ENCODE peak calls at places on chromosomes 13 and 19, in ten cellular contexts. J is tibial nerve, V is GM12878, E is K562, M is H1, O is heart left ventricle, B is prostate gland, T is uterus, S is endothelial cell of umbilical vein, P is stomach. X is an unnamed sample. For H3K4me1, the result is how much of the 10 kb centered on the place peaks cover.

GRCh38 chr13:20671789-20672188 is 31.7 kb upstream of the IL17D start:
- DNase-seq in B (no peak), T (no peak), V (no peak), S (no peak), O (no peak), J (no peak), M (no peak), E (no peak), P (no peak), X (no peak)

GRCh38 chr13:30026093-30026492 is 175.7 kb upstream of the UBL3 start:
- DNase-seq in T (no peak), M (no peak), V (no peak), J (peak), P (no peak), S (peak), E (no peak), O (no peak), B (no peak), X (no peak)

GRCh38 chr13:102286326-102286725 is 115.5 kb downstream of the FGF14 start:
- DNase-seq in P (no peak), J (no peak), O (no peak), V (no peak), M (no peak), E (no peak), S (no peak), B (no peak), T (no peak), X (no peak)

GRCh38 chr13:95588721-95589120 is 36.2 kb downstream of the CLDN10 start:
- DNase-seq in J (no peak), S (no peak), M (no peak), V (no peak), B (no peak), O (no peak), P (no peak), T (no peak), E (no peak), X (no peak)

GRCh38 chr13:95185311-95185710 is 115.9 kb downstream of the ABCC4 start:
- DNase-seq in O (no peak), P (no peak), M (no peak), J (no peak), V (no peak), S (no peak), T (no peak), B (no peak), E (no peak), X (no peak)

GRCh38 chr19:12111176-12111575 is 29.0 kb downstream of the ZNF20 start:
- DNase-seq in J (no peak), E (no peak), V (no peak), O (no peak), B (no peak), P (no peak), S (no peak), T (no peak), M (no peak), X (no peak)

GRCh38 chr19:19997656-19998268 is 41.5 kb downstream of the ZNF682 start:
- DNase-seq in S (no peak), O (no peak), P (peak), M (peak), V (no peak), B (peak), J (no peak), E (peak), T (peak), X (peak)

GRCh38 chr13:19984430-19985218 is 26.1 kb downstream of the ZMYM2 start:
- DNase-seq in M (no peak), E (peak), B (no peak), O (no peak), J (no peak), P (no peak), S (peak), T (no peak), V (peak), X (no peak)

GRCh38 chr13:98105929-98106336 is 37.0 kb upstream of the FARP1 start:
- DNase-seq in E (peak), J (no peak), P (no peak), T (no peak), M (no peak), S (peak), V (no peak), B (peak), O (peak), X (no peak)

GRCh38 chr13:75512253-75512652 is 25.4 kb downstream of the COMMD6 start:
- DNase-seq in P (no peak), E (no peak), T (no peak), B (no peak), M (no peak), O (no peak), V (peak), S (no peak), J (no peak), X (no peak)

GRCh38 chr13:110218601-110219201 is 88.3 kb downstream of the COL4A1 start:
- DNase-seq in J (no peak), T (no peak), S (no peak), O (peak), E (no peak), P (no peak), M (no peak), V (no peak), B (no peak), X (no peak)

GRCh38 chr19:35066121-35066520 is 24.6 kb downstream of the HPN start:
- DNase-seq in V (no peak), J (no peak), P (no peak), T (no peak), E (no peak), B (no peak), O (no peak), M (no peak), S (no peak), X (no peak)
- H3K27ac ChIP-seq in V (no peak), J (peak), P (no peak), T (no peak), E (no peak), B (no peak), O (no peak), M (no peak), S (no peak), X (no peak)

GRCh38 chr19:13835791-13836723 is 40.8 kb downstream of the ZSWIM4 start:
- DNase-seq in V (no peak), J (no peak), T (peak), M (no peak), S (no peak), E (no peak), P (no peak), B (no peak), O (peak), X (no peak)
- TF ChIP-seq POLR2A in V (no peak), J (no peak), T (no peak), M (no peak), S (no peak), E (no peak), P (no peak), B (no peak), O (no peak), X (no peak)

GRCh38 chr13:106498571-106498970 is 36.9 kb downstream of the EFNB2 start:
- DNase-seq in P (no peak), O (no peak), V (no peak), E (no peak), B (no peak), M (no peak), S (no peak), J (no peak), T (no peak), X (no peak)
- H3K4me1 ChIP-seq in P (under half), O (under half), V (under half), E (under half), B (under half), M (under half), S (under half), J (under half), T (under half), X (under half)

GRCh38 chr19:1170938-1171754 is 2.9 kb downstream of the SBNO2 start:
- DNase-seq in B (no peak), J (no peak), T (no peak), V (no peak), E (no peak), S (no peak), P (no peak), O (no peak), M (no peak), X (peak)

GRCh38 chr19:1171755-1172352 is 2.2 kb downstream of the SBNO2 start:
- DNase-seq in S (no peak), T (no peak), P (peak), O (no peak), E (no peak), J (no peak), M (no peak), V (no peak), B (no peak), X (peak)

GRCh38 chr19:1168562-1168873 is 5.5 kb downstream of the SBNO2 start:
- DNase-seq in E (no peak), S (no peak), M (no peak), J (no peak), T (no peak), O (no peak), P (no peak), V (no peak), B (no peak), X (no peak)

GRCh38 chr19:1168877-1169791 is 4.9 kb downstream of the SBNO2 start:
- DNase-seq in T (peak), P (peak), V (no peak), M (no peak), S (no peak), O (no peak), B (peak), J (no peak), E (no peak), X (peak)

GRCh38 chr19:1169921-1170885 is 3.9 kb downstream of the SBNO2 start:
- DNase-seq in S (no peak), P (peak), O (peak), M (no peak), J (no peak), V (no peak), E (no peak), B (peak), T (peak), X (peak)
- H3K27ac ChIP-seq in S (no peak), P (no peak), O (peak), M (peak), J (peak), V (no peak), E (peak), B (peak), T (peak), X (peak)

GRCh38 chr13:99227909-99228688 is 27.4 kb downstream of the UBAC2 start:
- DNase-seq in E (no peak), P (no peak), M (no peak), V (no peak), S (no peak), J (no peak), T (no peak), O (no peak), B (no peak), X (no peak)
- TF ChIP-seq POLR2A in E (no peak), P (no peak), M (no peak), V (no peak), S (no peak), J (no peak), T (no peak), O (no peak), B (no peak), X (no peak)

DNA sequence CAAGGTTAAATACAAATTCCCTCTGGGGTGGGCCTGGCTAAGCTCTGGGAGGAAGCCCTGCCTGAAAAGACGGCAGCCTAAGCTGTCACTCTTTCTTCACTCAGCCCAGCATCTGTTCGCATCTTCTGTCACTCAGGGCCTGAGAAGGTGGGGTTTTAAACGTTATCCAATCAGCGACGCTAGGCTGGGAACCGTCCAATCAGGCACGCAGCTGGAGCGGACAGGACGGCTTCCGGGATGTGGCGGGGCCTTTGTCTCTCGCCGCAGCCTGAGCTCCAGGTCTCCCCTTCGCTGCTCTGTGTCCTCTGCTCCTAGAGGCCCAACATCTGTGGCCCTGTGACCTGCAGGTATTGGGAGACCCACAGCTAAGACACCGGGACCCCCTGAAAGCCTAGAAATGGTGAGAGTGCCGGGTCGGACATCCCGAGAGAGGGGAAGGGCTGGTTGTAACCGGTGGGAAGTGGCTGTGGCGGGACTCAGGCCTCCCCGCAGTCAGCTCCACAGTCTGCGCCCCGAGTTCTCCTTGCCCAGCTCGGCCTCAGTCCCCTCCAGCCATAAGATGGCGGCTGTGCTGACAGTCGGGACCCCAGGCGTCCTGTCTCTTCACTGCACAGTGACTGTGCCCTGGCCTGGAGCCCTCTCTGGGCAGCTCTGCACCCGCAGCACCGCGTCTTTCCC is at the start of gene ZNF431:
- DNase-seq in M (peak), B (peak), J (peak), O (peak), S (peak), T (peak), E (peak), P (peak), V (peak), X (peak)
- H3K4me1 ChIP-seq in M (under half), B (under half), J (under half), O (under half), S (under half), T (under half), E (under half), P (under half), V (under half), X (under half)

DNA sequence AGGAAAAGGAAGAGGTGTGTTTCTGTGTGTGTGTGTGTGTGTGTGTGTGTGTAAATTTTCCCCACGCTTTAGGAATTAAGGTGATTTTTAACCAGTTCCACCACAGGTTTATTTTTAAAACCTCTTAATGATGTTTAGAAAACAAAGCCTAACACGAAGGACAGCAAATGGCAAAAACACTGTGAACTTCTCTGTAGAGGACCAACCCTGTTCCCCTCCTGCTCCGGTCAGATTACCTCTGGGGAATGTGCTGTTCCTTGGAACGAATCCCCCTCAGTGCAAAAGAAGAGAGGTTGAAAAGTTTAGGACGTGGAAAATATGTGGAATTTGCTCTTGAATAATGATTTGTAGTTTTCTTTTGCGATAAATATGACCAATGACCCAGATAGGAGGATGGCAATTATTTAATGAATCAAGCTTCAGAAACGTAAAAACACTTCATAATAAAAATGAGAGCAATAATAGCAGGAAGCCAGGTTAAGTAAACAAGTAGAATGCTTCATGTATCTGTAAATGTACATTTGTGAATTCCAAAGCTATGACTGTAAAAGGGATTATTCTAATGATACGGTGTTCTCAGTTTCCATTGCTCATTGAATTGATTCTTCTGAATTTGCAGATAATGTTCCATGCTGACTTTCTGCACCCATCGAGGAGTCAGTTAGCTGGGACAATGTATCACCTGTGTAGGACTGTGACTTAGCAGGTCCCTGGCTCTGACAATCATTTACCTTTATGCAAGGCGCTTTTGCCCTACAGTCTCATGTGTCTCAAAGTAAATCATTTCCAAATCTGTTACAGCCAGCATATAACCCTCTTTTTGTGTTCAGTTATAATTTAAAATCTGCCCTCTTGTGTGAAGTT is 266.8 kb downstream of the KLF5 start:
- DNase-seq in M (no peak), P (no peak), T (no peak), J (no peak), E (no peak), V (no peak), O (no peak), B (no peak), S (peak), X (no peak)
- H3K27ac ChIP-seq in M (no peak), P (no peak), T (no peak), J (no peak), E (no peak), V (no peak), O (no peak), B (no peak), S (no peak), X (peak)

DNA sequence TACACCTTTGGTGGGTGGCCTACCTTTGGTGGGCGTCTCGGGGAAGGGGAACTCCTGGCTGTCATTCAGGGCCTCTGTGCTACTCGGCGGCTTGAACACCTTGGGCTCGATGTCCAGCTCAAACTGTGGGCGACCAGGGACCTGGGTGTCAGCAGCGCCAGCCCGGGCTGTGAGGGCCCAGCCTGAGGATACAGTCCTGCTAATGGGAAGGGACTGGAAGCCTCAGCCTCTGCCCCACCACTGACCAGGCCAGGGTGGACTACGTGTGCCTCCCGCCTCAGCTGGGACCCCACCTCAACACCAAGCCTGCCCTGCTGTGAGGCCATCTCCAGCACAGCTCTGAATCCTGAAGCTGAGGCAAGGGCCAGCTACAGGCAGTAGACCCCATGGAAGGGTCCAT is 7.7 kb downstream of the TMEM259 start:
- DNase-seq in M (no peak), O (no peak), V (no peak), E (no peak), T (no peak), S (no peak), P (no peak), B (no peak), J (no peak), X (no peak)
- TF ChIP-seq POLR2A in M (no peak), O (no peak), V (peak), E (peak), T (no peak), S (no peak), P (no peak), B (no peak), J (no peak), X (no peak)

DNA sequence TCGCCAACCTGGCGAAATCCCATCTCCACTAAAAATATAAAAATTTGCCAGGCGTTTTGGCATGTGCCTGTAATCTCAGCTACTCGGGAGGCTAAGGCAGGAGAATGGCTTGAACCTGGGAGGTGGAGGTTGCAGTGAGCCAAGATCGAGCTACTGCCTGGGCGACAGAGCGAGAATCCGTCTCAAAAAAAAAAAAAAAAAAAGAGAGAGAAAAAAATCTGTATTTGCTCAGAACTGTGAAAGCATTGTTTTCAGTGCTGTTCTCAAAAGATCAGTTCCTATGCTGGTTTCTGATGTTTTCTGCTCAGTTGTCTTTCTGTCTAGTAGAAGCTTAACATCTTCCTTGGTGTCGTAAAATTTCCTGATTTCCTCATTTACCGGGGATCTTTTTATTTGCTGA is 2.5 kb downstream of the SF3A2 start:
- DNase-seq in M (no peak), J (no peak), S (no peak), P (no peak), B (no peak), V (no peak), O (no peak), T (no peak), E (no peak), X (no peak)
- H3K4me1 ChIP-seq in M (under half), J (half or more), S (under half), P (half or more), B (under half), V (under half), O (under half), T (under half), E (under half), X (half or more)